ENCODE peak calls at places on chromosome 15, in seven cellular contexts. I is Panc1, Q is GM23338, B is HepG2, S is stomach, X is breast epithelium, J is vagina. E is an unnamed sample.

GRCh38 chr15:48722764-48723661 is 77.5 kb upstream of the FBN1 start:
- DNase-seq in J (no peak), Q (no peak), X (no peak), S (no peak), B (no peak), I (no peak), E (no peak)

GRCh38 chr15:74193305-74193718 is 9.3 kb downstream of the STRA6 start:
- DNase-seq in I (no peak), Q (no peak), J (no peak), S (no peak), X (no peak), B (no peak), E (no peak)

GRCh38 chr15:66654718-66655375 is 47.2 kb upstream of the SMAD6 start:
- DNase-seq in B (no peak), X (no peak), I (no peak), Q (peak; percentile 54), J (no peak), S (peak; percentile 29), E (no peak)

GRCh38 chr15:80991446-80991845 is 1.8 kb upstream of the MESD start:
- DNase-seq in Q (no peak), I (no peak), X (no peak), S (no peak), B (no peak), J (no peak), E (no peak)

GRCh38 chr15:90955911-90956310 is 1.2 kb downstream of the RCCD1 start:
- DNase-seq in B (peak; percentile 35), Q (peak; percentile 11), I (no peak), J (no peak), X (no peak), S (peak; percentile 66), E (no peak)

GRCh38 chr15:60695713-60696522 is 217.0 kb upstream of the ICE2 start:
- DNase-seq in Q (no peak), B (no peak), I (no peak), X (no peak), S (no peak), J (no peak), E (no peak)

GRCh38 chr15:98953000-98953776 is 54.4 kb downstream of the PGPEP1L start:
- DNase-seq in J (no peak), X (no peak), I (no peak), S (no peak), Q (no peak), B (no peak), E (no peak)

GRCh38 chr15:84955089-84955848 is 26.4 kb upstream of the PDE8A start:
- DNase-seq in X (peak; percentile 50), B (peak; percentile 71), Q (peak; percentile 83), I (peak; percentile 41), S (peak; percentile 77), J (no peak), E (peak; percentile 70)

GRCh38 chr15:67731112-67731761 is 94.1 kb upstream of the SKOR1 start:
- DNase-seq in B (no peak), Q (peak; percentile 52), S (no peak), X (no peak), J (no peak), I (no peak), E (no peak)

GRCh38 chr15:95286316-95286880 is 1044.1 kb upstream of the NR2F2 start:
- DNase-seq in X (no peak), Q (no peak), S (no peak), I (no peak), B (no peak), J (no peak), E (no peak)

GRCh38 chr15:31383150-31383549 is 56.5 kb downstream of the KLF13 start:
- DNase-seq in S (no peak), I (no peak), X (no peak), Q (no peak), J (no peak), B (peak; percentile 20), E (no peak)

GRCh38 chr15:82040395-82040794 is 5.4 kb downstream of the MEX3B start:
- DNase-seq in B (no peak), Q (no peak), S (no peak), I (no peak), J (no peak), X (no peak), E (no peak)

GRCh38 chr15:49044761-49045571 is 1.3 kb downstream of the SECISBP2L start:
- DNase-seq in B (no peak), I (no peak), X (no peak), J (no peak), S (no peak), Q (no peak), E (no peak)

GRCh38 chr15:51382787-51383186 is 41.3 kb downstream of the GLDN start:
- DNase-seq in S (no peak), I (no peak), B (peak; percentile 27), X (no peak), Q (peak; percentile 90), J (no peak), E (no peak)

GRCh38 chr15:55775316-55775715 is 32.4 kb upstream of the PRTG start:
- DNase-seq in J (no peak), S (no peak), B (no peak), X (peak; percentile 58), Q (peak; percentile 39), I (no peak), E (no peak)

GRCh38 chr15:99100245-99101173 is 4.4 kb upstream of the SYNM start:
- DNase-seq in Q (peak; percentile 93), X (no peak), J (no peak), B (peak; percentile 62), S (peak; percentile 82), I (no peak), E (peak; percentile 71)

GRCh38 chr15:74244818-74245341 is 8.8 kb downstream of the CCDC33 start:
- DNase-seq in I (no peak), B (no peak), J (no peak), X (no peak), Q (no peak), S (no peak), E (no peak)

GRCh38 chr15:67927501-67928156 is 87.8 kb upstream of the RNU6-1 start:
- DNase-seq in I (no peak), Q (no peak), J (no peak), X (no peak), B (no peak), S (peak; percentile 92), E (peak; percentile 80)

GRCh38 chr15:51332211-51333147 is 5.9 kb downstream of the CYP19A1 start:
- DNase-seq in I (no peak), S (no peak), J (no peak), B (no peak), X (no peak), Q (no peak), E (no peak)

GRCh38 chr15:101410612-101411011 is 78.9 kb downstream of the PCSK6 start:
- DNase-seq in B (no peak), S (peak; percentile 11), X (no peak), I (no peak), J (no peak), Q (no peak), E (no peak)

GRCh38 chr15:98778960-98779359 is 130.6 kb downstream of the IGF1R start:
- DNase-seq in B (no peak), I (no peak), Q (no peak), X (no peak), J (no peak), S (no peak), E (no peak)

GRCh38 chr15:98651581-98652220 is 3.4 kb downstream of the IGF1R start:
- DNase-seq in S (no peak), B (no peak), Q (no peak), J (no peak), X (no peak), I (no peak), E (peak; percentile 34)

GRCh38 chr15:28901987-28902745 is 16.4 kb downstream of the APBA2 start:
- DNase-seq in Q (peak; percentile 77), I (no peak), S (no peak), B (no peak), J (no peak), X (no peak), E (no peak)
- TF ChIP-seq CTCF in Q (peak; percentile 70), I (no peak), S (no peak), B (peak; percentile 14), J (no peak), X (no peak), E (no peak)

GRCh38 chr15:76346666-76347506 is 10.3 kb downstream of the ISL2 start:
- DNase-seq in B (no peak), J (peak; percentile 72), I (no peak), Q (peak; percentile 62), S (no peak), X (no peak), E (no peak)

GRCh38 chr15:76347507-76348055 is 11.0 kb downstream of the ISL2 start:
- DNase-seq in S (no peak), I (no peak), J (no peak), Q (no peak), B (no peak), X (no peak), E (no peak)

GRCh38 chr15:76345269-76345879 is 8.8 kb downstream of the ISL2 start:
- DNase-seq in I (no peak), B (no peak), X (no peak), Q (no peak), S (no peak), J (no peak), E (no peak)

GRCh38 chr15:76343313-76343996 is 6.9 kb downstream of the ISL2 start:
- DNase-seq in B (no peak), S (no peak), Q (no peak), I (no peak), J (no peak), X (no peak), E (no peak)

GRCh38 chr15:76345880-76346665 is 9.5 kb downstream of the ISL2 start:
- DNase-seq in S (no peak), X (no peak), Q (peak; percentile 80), B (peak; percentile 61), I (no peak), J (no peak), E (no peak)
- TF ChIP-seq POLR2AphosphoS5 in S (no peak), X (no peak), Q (peak; percentile 44), B (peak; percentile 26), I (no peak), J (no peak), E (no peak)

GRCh38 chr15:41783272-41783660 is 9.0 kb downstream of the MAPKBP1 start:
- DNase-seq in J (no peak), S (no peak), Q (no peak), X (no peak), I (no peak), B (no peak), E (no peak)
- H3K4me1 ChIP-seq in J (peaks cover 38% of the 10 kb centered on the region), S (peaks cover 39% of the 10 kb centered on the region), Q (peaks cover 6% of the 10 kb centered on the region), X (peaks cover 4% of the 10 kb centered on the region), I (peaks cover 13% of the 10 kb centered on the region), B (peaks cover 50% of the 10 kb centered on the region), E (no peaks in the 10 kb centered on the region)

DNA sequence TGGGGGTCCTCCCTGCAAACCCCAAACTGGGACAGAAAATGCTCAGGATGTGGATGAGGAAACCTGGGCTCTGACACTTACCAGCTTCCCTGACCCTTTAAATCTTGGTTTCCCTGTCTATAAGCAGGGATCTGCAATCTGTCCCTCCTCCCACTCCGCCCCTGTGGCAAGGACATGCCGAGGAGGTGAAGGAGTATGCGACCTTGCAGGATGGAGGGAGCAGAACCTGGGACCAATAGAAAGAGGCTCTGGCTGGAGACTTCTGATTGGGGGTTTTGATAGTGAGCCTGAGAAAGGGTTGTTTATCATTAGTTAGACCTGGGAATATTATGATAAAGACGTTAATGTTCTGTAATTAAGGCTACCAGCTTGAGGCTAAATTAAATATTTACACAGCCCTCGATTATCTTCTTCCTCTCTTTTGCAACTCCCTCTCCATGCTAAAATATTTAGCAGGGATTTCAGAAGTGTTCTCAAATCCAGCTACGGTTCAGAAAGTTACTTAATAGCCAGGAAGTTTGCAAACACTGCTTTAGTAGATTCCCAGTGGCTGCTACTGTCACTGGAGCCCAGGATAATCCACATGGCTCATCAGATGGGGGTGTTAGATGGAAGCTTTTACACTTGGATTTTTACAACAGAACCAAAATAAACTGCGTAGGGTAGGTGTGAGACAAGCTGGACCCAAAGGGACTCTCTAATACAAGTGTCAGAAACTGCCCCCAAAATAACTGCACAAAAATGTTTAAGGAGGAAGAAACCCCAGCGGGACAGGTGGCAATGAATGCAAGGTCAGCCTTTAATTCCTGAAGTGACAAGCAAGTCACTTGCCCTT is 9.2 kb upstream of the PAQR5 start:
- DNase-seq in S (no peak), I (no peak), B (no peak), X (no peak), Q (no peak), J (no peak), E (no peak)
- TF ChIP-seq CTCF in S (no peak), I (no peak), B (no peak), X (no peak), Q (no peak), J (no peak), E (no peak)

E was measured in prostate gland.